ENCODE peak calls at places on chromosomes 3 and 15, in five cellular contexts. Z is anterior cingulate cortex; I is endothelial cell; L is stimulated activated CD8-positive, alpha-beta memory T cell treated with anti-CD3 and anti-CD28 coated beads, Interleukin-7, amount 100 ng/mL, for 4 hours; O is DMS153. E is an unnamed sample.

GRCh38 chr3:123800352-123800682 is 83.8 kb downstream of the MYLK start:
- DNase-seq in O (no peak), I (no peak), Z (no peak), L (no peak), E (no peak)

GRCh38 chr15:95068847-95069518 is 837.6 kb downstream of the MCTP2 start:
- DNase-seq in I (no peak), O (no peak), L (no peak), Z (peak), E (no peak)

GRCh38 chr3:30886888-30887287 is 7.6 kb downstream of the GADL1 start:
- DNase-seq in I (no peak), Z (no peak), O (no peak), L (no peak), E (no peak)

GRCh38 chr3:152315623-152316022 is 46.9 kb downstream of the MBNL1 start:
- DNase-seq in I (no peak), L (no peak), O (no peak), Z (no peak), E (no peak)

GRCh38 chr3:69204315-69204957 is 82.0 kb upstream of the LMOD3 start:
- DNase-seq in Z (no peak), L (peak), O (no peak), I (no peak), E (no peak)

GRCh38 chr3:172685331-172686214 is 25.3 kb downstream of the NCEH1 start:
- DNase-seq in I (no peak), O (no peak), Z (no peak), L (no peak), E (no peak)

GRCh38 chr15:80773122-80773551 is 6.0 kb upstream of the CEMIP start:
- DNase-seq in L (no peak), Z (no peak), O (no peak), I (no peak), E (no peak)

GRCh38 chr3:61522064-61522463 is 39.3 kb upstream of the PTPRG start:
- DNase-seq in L (no peak), Z (no peak), I (no peak), O (no peak), E (peak)

GRCh38 chr3:154122096-154122911 is 1.1 kb downstream of the ARHGEF26 start:
- DNase-seq in O (no peak), Z (no peak), L (no peak), I (peak), E (peak)

GRCh38 chr3:40173291-40173710 is 136.2 kb upstream of the EIF1B start:
- DNase-seq in I (peak), O (no peak), L (no peak), Z (peak), E (no peak)

GRCh38 chr3:18618723-18619122 is 193.6 kb upstream of the SATB1 start:
- DNase-seq in I (no peak), O (no peak), Z (no peak), L (no peak), E (no peak)

GRCh38 chr3:18428036-18428435 is 2.9 kb upstream of the SATB1 start:
- DNase-seq in Z (no peak), I (no peak), O (no peak), L (no peak), E (no peak)

GRCh38 chr3:186097663-186098451 is 11.0 kb downstream of the ETV5 start:
- DNase-seq in L (no peak), I (peak), O (peak), Z (peak), E (peak)

GRCh38 chr15:100284701-100285100 is 57.1 kb downstream of the ADAMTS17 start:
- DNase-seq in I (no peak), Z (no peak), O (no peak), L (no peak), E (no peak)

GRCh38 chr3:7263347-7264195 is 402.7 kb downstream of the GRM7 start:
- DNase-seq in O (no peak), Z (no peak), L (no peak), I (no peak), E (no peak)

GRCh38 chr3:178382388-178383061 is 153.7 kb upstream of the KCNMB2 start:
- DNase-seq in I (no peak), Z (no peak), O (no peak), L (no peak), E (no peak)

GRCh38 chr3:140395134-140396075 is 282.5 kb upstream of the TRIM42 start:
- DNase-seq in I (no peak), L (no peak), O (no peak), Z (no peak), E (no peak)

GRCh38 chr3:98855811-98856400 is 45.6 kb downstream of the DCBLD2 start:
- DNase-seq in L (no peak), I (no peak), Z (no peak), O (no peak), E (no peak)

GRCh38 chr3:116579843-116580242 is 129.7 kb upstream of the TUSC7 start:
- DNase-seq in O (no peak), I (peak), Z (no peak), L (no peak), E (no peak)

GRCh38 chr3:51275096-51275805 is 109.8 kb upstream of the MANF start:
- DNase-seq in L (no peak), O (no peak), Z (no peak), I (no peak), E (no peak)

GRCh38 chr15:50685976-50686467 is 575 bp downstream of the TRPM7 start:
- DNase-seq in O (peak), L (peak), I (peak), Z (no peak), E (peak)

GRCh38 chr3:13935494-13936094 is 55.7 kb upstream of the WNT7A start:
- DNase-seq in Z (no peak), O (no peak), L (no peak), I (no peak), E (no peak)

GRCh38 chr3:27089641-27090040 is 279.5 kb downstream of the NEK10 start:
- DNase-seq in L (no peak), I (no peak), O (no peak), Z (no peak), E (no peak)

GRCh38 chr3:47950453-47950852 is 65.8 kb downstream of the MAP4 start:
- DNase-seq in I (no peak), L (no peak), O (no peak), Z (no peak), E (no peak)

GRCh38 chr3:124653788-124654469 is 76.3 kb upstream of the UMPS start:
- DNase-seq in Z (no peak), I (no peak), O (no peak), L (no peak), E (no peak)

GRCh38 chr15:65856821-65857455 is 12.4 kb upstream of the RAB11A start:
- DNase-seq in I (peak), Z (no peak), O (peak), L (peak), E (peak)

GRCh38 chr3:169527539-169527938 is 136.0 kb downstream of the MECOM start:
- DNase-seq in O (no peak), Z (no peak), I (no peak), L (no peak), E (no peak)

GRCh38 chr15:36977620-36978610 is 122.4 kb downstream of the MEIS2 start:
- DNase-seq in I (no peak), Z (no peak), L (no peak), O (no peak), E (no peak)

GRCh38 chr15:56325186-56325585 is 40.0 kb upstream of the TEX9 start:
- DNase-seq in O (no peak), I (no peak), L (no peak), Z (no peak), E (no peak)

GRCh38 chr15:90141646-90142045 is 39.4 kb upstream of the IDH2 start:
- DNase-seq in I (no peak), O (no peak), L (no peak), Z (no peak), E (no peak)

GRCh38 chr15:25175789-25176615 is 221.2 kb downstream of the SNRPN start:
- DNase-seq in L (no peak), I (peak), O (no peak), Z (no peak), E (peak)

GRCh38 chr3:62559831-62560445 is 186.6 kb upstream of the FEZF2 start:
- DNase-seq in L (no peak), I (no peak), Z (no peak), O (no peak), E (no peak)

GRCh38 chr15:90994059-90994416 is 297 bp downstream of the PRC1 start:
- DNase-seq in L (no peak), I (peak), Z (no peak), O (no peak), E (no peak)

GRCh38 chr3:108486910-108487309 is 23.5 kb downstream of the MYH15 start:
- DNase-seq in L (no peak), O (no peak), I (no peak), Z (peak), E (no peak)

E was measured in H9.